ENCODE peak calls at places on chromosomes 12 and 14, in six cellular contexts. I is HEK293T, P is ureter, E is stomach, X is uterus, S is amygdala. F is an unnamed sample.

GRCh38 chr12:101697930-101698781 is 716 bp downstream of the CHPT1 start:
- DNase-seq in I (peak), P (peak), E (peak), X (peak), S (no peak), F (peak)

GRCh38 chr12:14874882-14875281 is 10.8 kb downstream of the MGP start:
- DNase-seq in I (no peak), P (no peak), E (no peak), X (no peak), S (no peak), F (no peak)

GRCh38 chr14:54447231-54447692 is 6.1 kb upstream of the CNIH1 start:
- DNase-seq in I (no peak), P (no peak), E (peak), X (no peak), S (no peak), F (no peak)

GRCh38 chr12:77888611-77889010 is 57.9 kb downstream of the NAV3 start:
- DNase-seq in I (no peak), P (no peak), E (no peak), X (no peak), S (no peak), F (no peak)

GRCh38 chr12:2251485-2252179 is 198.8 kb downstream of the CACNA1C start:
- DNase-seq in I (peak), P (no peak), E (no peak), X (no peak), S (no peak), F (no peak)

GRCh38 chr14:95125156-95125555 is 32.2 kb downstream of the DICER1 start:
- DNase-seq in I (no peak), P (no peak), E (no peak), X (no peak), S (no peak), F (no peak)

GRCh38 chr12:88993655-88994054 is 358.6 kb downstream of the DUSP6 start:
- DNase-seq in I (peak), P (no peak), E (no peak), X (no peak), S (no peak), F (no peak)

GRCh38 chr14:32576088-32576795 is 247.1 kb downstream of the AKAP6 start:
- DNase-seq in I (peak), P (peak), E (peak), X (peak), S (peak), F (peak)

GRCh38 chr14:50631408-50631821 is 36.7 kb downstream of the SAV1 start:
- DNase-seq in I (no peak), P (no peak), E (no peak), X (no peak), S (no peak), F (no peak)

GRCh38 chr14:49212721-49213120 is 373.5 kb downstream of the RPS29 start:
- DNase-seq in I (no peak), P (no peak), E (no peak), X (no peak), S (no peak), F (no peak)

GRCh38 chr12:104720346-104721064 is 237.6 kb downstream of the SLC41A2 start:
- DNase-seq in I (no peak), P (no peak), E (peak), X (no peak), S (no peak), F (no peak)

GRCh38 chr12:59429766-59430165 is 166.1 kb upstream of the SLC16A7 start:
- DNase-seq in I (no peak), P (no peak), E (no peak), X (no peak), S (no peak), F (no peak)

GRCh38 chr14:103140316-103141109 is 17.3 kb downstream of the TNFAIP2 start:
- DNase-seq in I (no peak), P (no peak), E (no peak), X (no peak), S (no peak), F (no peak)

GRCh38 chr14:93960108-93960475 is 16.3 kb downstream of the ASB2 start:
- DNase-seq in I (no peak), P (no peak), E (no peak), X (no peak), S (no peak), F (no peak)

GRCh38 chr12:124469193-124469888 is 98.1 kb downstream of the NCOR2 start:
- DNase-seq in I (peak), P (no peak), E (no peak), X (no peak), S (no peak), F (no peak)

GRCh38 chr12:104546575-104546974 is 89.8 kb downstream of the CHST11 start:
- DNase-seq in I (no peak), P (no peak), E (no peak), X (no peak), S (no peak), F (no peak)

GRCh38 chr12:85580562-85581168 is 255.5 kb downstream of the RASSF9 start:
- DNase-seq in I (no peak), P (no peak), E (no peak), X (no peak), S (no peak), F (no peak)

GRCh38 chr12:64864319-64864718 is 39.9 kb downstream of the TBC1D30 start:
- DNase-seq in I (no peak), P (no peak), E (no peak), X (no peak), S (no peak), F (no peak)

GRCh38 chr12:108381793-108382436 is 42.8 kb upstream of the CMKLR1 start:
- DNase-seq in I (peak), P (no peak), E (no peak), X (no peak), S (no peak), F (no peak)

GRCh38 chr12:71476513-71476912 is 36.9 kb downstream of the LGR5 start:
- DNase-seq in I (no peak), P (no peak), E (no peak), X (no peak), S (no peak), F (no peak)

GRCh38 chr12:52434096-52434733 is at the start of gene KRT75:
- DNase-seq in I (no peak), P (no peak), E (no peak), X (no peak), S (no peak), F (no peak)

GRCh38 chr14:52146504-52146903 is 77.6 kb upstream of the NID2 start:
- DNase-seq in I (no peak), P (no peak), E (no peak), X (no peak), S (no peak), F (no peak)

GRCh38 chr12:65565601-65566560 is 258.4 kb upstream of the HMGA2 start:
- DNase-seq in I (no peak), P (no peak), E (no peak), X (no peak), S (no peak), F (no peak)

GRCh38 chr14:90382491-90383125 is 14.2 kb upstream of the CALM1 start:
- DNase-seq in I (peak), P (peak), E (peak), X (peak), S (peak), F (peak)

GRCh38 chr12:123094349-123095073 is 56.4 kb downstream of the PITPNM2 start:
- DNase-seq in I (peak), P (peak), E (peak), X (peak), S (no peak), F (no peak)

GRCh38 chr12:7131502-7131866 is 1.3 kb downstream of the CLSTN3 start:
- DNase-seq in I (no peak), P (no peak), E (no peak), X (no peak), S (no peak), F (no peak)

GRCh38 chr14:101480747-101481530 is 80.4 kb upstream of the DIO3 start:
- DNase-seq in I (no peak), P (peak), E (peak), X (peak), S (no peak), F (no peak)

GRCh38 chr12:47021298-47021697 is 58.1 kb upstream of the PCED1B start:
- DNase-seq in I (peak), P (no peak), E (no peak), X (no peak), S (no peak), F (peak)

GRCh38 chr12:59055204-59055839 is 135.0 kb upstream of the LRIG3 start:
- DNase-seq in I (no peak), P (no peak), E (no peak), X (no peak), S (no peak), F (no peak)

GRCh38 chr12:108784270-108784669 is 53.0 kb upstream of the CORO1C start:
- DNase-seq in I (no peak), P (no peak), E (no peak), X (no peak), S (no peak), F (no peak)